ENCODE peak calls at places on chromosomes 2 and 18, in nine cellular contexts. K, S, T, E, H, D, R, O and Y are unnamed samples.
A peak's percentile ranks its signal among the peaks of the same experiment; 100 is the strongest.

GRCh38 chr2:62570861-62571698 is 65.1 kb upstream of the TMEM17 start:
- DNase-seq in H (peak; percentile 24), E (no peak), S (no peak), O (peak; percentile 10), K (peak; percentile 49), D (no peak), T (no peak), R (peak; percentile 71), Y (no peak)

GRCh38 chr2:28445448-28446258 is 50.2 kb upstream of the PLB1 start:
- DNase-seq in O (peak; percentile 97), D (no peak), T (no peak), S (peak; percentile 98), E (no peak), H (peak; percentile 40), K (no peak), R (no peak), Y (no peak)

GRCh38 chr2:120761911-120762310 is 26.2 kb downstream of the GLI2 start:
- DNase-seq in E (no peak), O (no peak), S (no peak), D (no peak), K (no peak), T (no peak), H (no peak), R (peak; percentile 3), Y (peak; percentile 58)

GRCh38 chr2:156455366-156455975 is 19.3 kb downstream of the GPD2 start:
- DNase-seq in H (no peak), O (peak; percentile 37), R (no peak), K (no peak), E (no peak), T (no peak), S (peak; percentile 87), D (no peak), Y (no peak)

GRCh38 chr18:32775628-32776027 is 2.8 kb upstream of the KLHL14 start:
- DNase-seq in R (no peak), K (no peak), E (no peak), S (no peak), O (no peak), T (no peak), D (no peak), H (no peak), Y (no peak)

GRCh38 chr2:88657131-88657530 is 29.9 kb upstream of the EIF2AK3 start:
- DNase-seq in H (no peak), E (no peak), T (no peak), O (peak; percentile 23), K (no peak), S (peak; percentile 36), R (no peak), D (no peak), Y (no peak)

GRCh38 chr2:95022309-95023221 is 2.9 kb upstream of the MAL start:
- DNase-seq in S (peak; percentile 53), R (peak; percentile 63), H (peak; percentile 47), D (peak; percentile 34), O (peak; percentile 6), E (peak; percentile 78), T (peak; percentile 85), K (peak; percentile 79), Y (no peak)

GRCh38 chr2:41568648-41569047 is 479.2 kb upstream of the PKDCC start:
- DNase-seq in S (no peak), H (no peak), E (no peak), D (no peak), R (no peak), O (no peak), T (no peak), K (no peak), Y (no peak)

GRCh38 chr2:127577503-127577902 is 42.0 kb downstream of the MYO7B start:
- DNase-seq in O (no peak), H (no peak), T (peak; percentile 31), S (no peak), K (peak; percentile 22), E (no peak), R (no peak), D (no peak), Y (peak; percentile 58)

GRCh38 chr2:159202568-159203071 is 83.9 kb downstream of the WDSUB1 start:
- DNase-seq in O (peak; percentile 100), T (no peak), R (peak; percentile 74), S (peak; percentile 99), H (peak; percentile 44), K (no peak), D (no peak), E (no peak), Y (no peak)

GRCh38 chr2:128376241-128377041 is 57.8 kb upstream of the HS6ST1 start:
- DNase-seq in H (no peak), D (no peak), K (peak; percentile 21), S (peak; percentile 33), R (peak; percentile 10), O (no peak), E (no peak), T (no peak), Y (peak; percentile 64)

DNA sequence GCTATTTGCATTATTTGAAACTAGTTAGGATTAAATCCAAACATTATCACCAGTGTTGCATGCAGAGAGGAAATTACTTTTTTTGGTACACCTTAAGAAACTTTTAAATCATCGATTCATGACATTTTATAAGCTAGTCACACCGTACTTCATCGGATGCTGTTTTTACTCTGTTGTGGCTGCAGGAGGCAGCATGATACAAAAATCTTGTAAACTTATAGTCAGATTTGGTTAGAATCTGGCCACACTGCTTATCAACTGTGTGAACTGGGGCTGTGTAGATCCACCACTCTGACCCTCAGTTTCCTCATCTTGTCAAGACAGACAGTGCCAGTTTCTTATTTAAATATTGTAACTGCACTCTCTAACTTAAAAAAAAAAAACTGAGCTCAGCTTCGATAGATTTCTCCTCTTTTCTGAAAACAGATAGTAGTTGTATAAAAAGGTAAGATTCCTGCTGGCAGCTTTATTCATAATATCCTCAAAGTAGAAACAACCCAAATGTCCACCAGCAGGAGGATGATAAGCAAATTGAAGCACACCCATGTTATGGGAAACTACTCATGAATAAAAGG is 77.8 kb downstream of the RAPGEF4 start:
- DNase-seq in O (no peak), R (no peak), E (no peak), T (no peak), H (no peak), K (no peak), D (no peak), S (peak; percentile 45), Y (no peak)
- TF ChIP-seq CTCF in O (peak; percentile 51), R (peak; percentile 32), E (peak; percentile 55), T (no peak), H (no peak), K (no peak), D (no peak), S (peak; percentile 57), Y (peak; percentile 66)

GRCh38 chr2:224369028-224369632 is 32.8 kb downstream of the FAM124B start:
- DNase-seq in E (no peak), O (no peak), R (no peak), H (no peak), D (peak; percentile 15), S (peak; percentile 57), T (no peak), K (no peak), Y (no peak)
- TF ChIP-seq CTCF in E (peak; percentile 64), O (peak; percentile 69), R (peak; percentile 58), H (peak; percentile 59), D (peak; percentile 57), S (peak; percentile 64), T (peak; percentile 68), K (peak; percentile 66), Y (peak; percentile 83)

GRCh38 chr2:11129598-11130449 is 25.4 kb upstream of the SLC66A3 start:
- DNase-seq in E (peak; percentile 90), O (no peak), S (no peak), K (peak; percentile 86), H (no peak), R (peak; percentile 89), D (no peak), T (peak; percentile 88), Y (peak; percentile 88)
- TF ChIP-seq CTCF in E (peak; percentile 55), O (no peak), S (no peak), K (peak; percentile 45), H (peak; percentile 6), R (peak; percentile 44), D (peak; percentile 52), T (peak; percentile 33), Y (peak; percentile 68)

GRCh38 chr2:207230261-207231105 is 64.7 kb upstream of the KLF7 start:
- DNase-seq in K (no peak), O (no peak), T (no peak), R (no peak), S (no peak), H (no peak), D (no peak), E (no peak), Y (no peak)
- TF ChIP-seq CTCF in K (peak; percentile 20), O (peak; percentile 44), T (peak; percentile 68), R (peak; percentile 15), S (peak; percentile 58), H (peak; percentile 39), D (peak; percentile 77), E (peak; percentile 58), Y (peak; percentile 73)

GRCh38 chr18:76480913-76481312 is 14.1 kb downstream of the ZNF516 start:
- DNase-seq in E (no peak), K (no peak), S (no peak), D (no peak), R (no peak), O (no peak), T (no peak), H (no peak), Y (no peak)
- TF ChIP-seq CTCF in E (peak; percentile 40), K (no peak), S (peak; percentile 30), D (peak; percentile 27), R (no peak), O (no peak), T (peak; percentile 29), H (no peak), Y (peak; percentile 60)

GRCh38 chr18:76273956-76274355 is 221.1 kb downstream of the ZNF516 start:
- DNase-seq in D (no peak), H (no peak), E (no peak), O (no peak), S (no peak), K (no peak), R (no peak), T (no peak), Y (no peak)

GRCh38 chr18:76275913-76276312 is 219.1 kb downstream of the ZNF516 start:
- DNase-seq in K (no peak), H (no peak), S (no peak), D (no peak), O (no peak), T (no peak), R (no peak), E (no peak), Y (no peak)

GRCh38 chr18:76273036-76273545 is 222.0 kb downstream of the ZNF516 start:
- DNase-seq in D (no peak), O (no peak), E (no peak), R (no peak), S (no peak), T (no peak), H (no peak), K (no peak), Y (no peak)

GRCh38 chr18:76274470-76275289 is 220.4 kb downstream of the ZNF516 start:
- DNase-seq in D (no peak), O (no peak), E (no peak), H (no peak), S (no peak), R (no peak), T (no peak), K (no peak), Y (no peak)
- TF ChIP-seq CTCF in D (peak; percentile 9), O (no peak), E (peak; percentile 56), H (no peak), S (no peak), R (no peak), T (no peak), K (no peak), Y (peak; percentile 73)

GRCh38 chr2:84116132-84116531 is 342.9 kb downstream of the SUCLG1 start:
- DNase-seq in T (no peak), S (no peak), H (no peak), O (no peak), E (no peak), K (no peak), D (no peak), R (no peak), Y (no peak)
- TF ChIP-seq CTCF in T (no peak), S (no peak), H (no peak), O (no peak), E (no peak), K (no peak), D (no peak), R (no peak), Y (no peak)